ENCODE peak calls at places on chromosomes 3 and 15, in six cellular contexts. P, Z, B, H, U and G are unnamed samples.

GRCh38 chr3:119950666-119951325 is 143.5 kb downstream of the GSK3B start:
- DNase-seq in U (no peak), H (no peak), Z (no peak), P (no peak), B (no peak), G (no peak)

GRCh38 chr3:27310693-27311092 is 58.5 kb downstream of the NEK10 start:
- DNase-seq in U (no peak), Z (no peak), P (no peak), H (no peak), B (no peak), G (peak)

GRCh38 chr3:107264888-107265287 is 112.4 kb upstream of the CCDC54 start:
- DNase-seq in P (peak), B (no peak), Z (no peak), U (no peak), H (no peak), G (no peak)

GRCh38 chr15:68578175-68578959 is 426 bp upstream of the CORO2B start:
- DNase-seq in B (peak), Z (no peak), H (no peak), P (peak), U (peak), G (peak)

GRCh38 chr3:101857279-101857678 is 8.0 kb downstream of the NFKBIZ start:
- DNase-seq in P (no peak), B (no peak), U (no peak), H (no peak), Z (no peak), G (peak)

GRCh38 chr15:99925661-99926461 is 192.6 kb upstream of the LYSMD4 start:
- DNase-seq in U (no peak), P (peak), H (no peak), Z (no peak), B (no peak), G (peak)

GRCh38 chr3:160296591-160296990 is 71.4 kb downstream of the C3orf80 start:
- DNase-seq in H (no peak), B (no peak), Z (no peak), P (peak), U (peak), G (no peak)

GRCh38 chr15:91456251-91456718 is 356.2 kb downstream of the SV2B start:
- DNase-seq in P (peak), Z (no peak), H (no peak), B (no peak), U (peak), G (peak)

GRCh38 chr15:25182736-25183445 is 228.1 kb downstream of the SNRPN start:
- DNase-seq in B (no peak), P (no peak), H (no peak), Z (no peak), U (no peak), G (no peak)

GRCh38 chr3:58021072-58021959 is 13.1 kb downstream of the FLNB start:
- DNase-seq in B (no peak), H (no peak), U (no peak), Z (no peak), P (no peak), G (no peak)

GRCh38 chr3:132630612-132631011 is 29.0 kb downstream of the ACAD11 start:
- DNase-seq in U (no peak), H (no peak), Z (no peak), P (no peak), B (no peak), G (no peak)

GRCh38 chr3:134430950-134431445 is 54.8 kb downstream of the ANAPC13 start:
- DNase-seq in Z (no peak), P (no peak), H (no peak), U (no peak), B (peak), G (no peak)

GRCh38 chr15:99717129-99718024 is 15.9 kb downstream of the LYSMD4 start:
- DNase-seq in U (peak), B (no peak), H (no peak), Z (no peak), P (no peak), G (no peak)